ENCODE peak calls at places on chromosomes 1 and 21, in seven cellular contexts. O is activated CD8-positive, alpha-beta T cell treated with anti-CD3 and anti-CD28 coated beads, Interleukin-2, amount 10 ng/mL, durations not matched to agents 7 days and 5 days; R is GM12864; H is AG10803; D is renal cortical epithelial cell; B is EH; C is DMS153. Q is an unnamed sample.

GRCh38 chr1:119452085-119452484 is 37.1 kb downstream of the HSD3B2 start:
- DNase-seq in O (no peak), R (no peak), H (no peak), D (no peak), B (no peak), C (no peak), Q (no peak)

GRCh38 chr1:185397183-185397582 is 80.1 kb upstream of the IVNS1ABP start:
- DNase-seq in O (no peak), R (no peak), H (no peak), D (no peak), B (no peak), C (no peak), Q (no peak)

GRCh38 chr1:88730132-88730675 is 46.1 kb downstream of the PKN2 start:
- DNase-seq in O (no peak), R (no peak), H (no peak), D (no peak), B (no peak), C (no peak), Q (no peak)

GRCh38 chr1:204478921-204479320 is 15.7 kb downstream of the PIK3C2B start:
- DNase-seq in O (no peak), R (no peak), H (no peak), D (no peak), B (no peak), C (no peak), Q (no peak)

GRCh38 chr21:34545079-34545884 is 33.3 kb upstream of the KCNE1 start:
- DNase-seq in O (no peak), R (peak), H (peak), D (peak), B (peak), C (no peak), Q (peak)

GRCh38 chr1:77975386-77975785 is 3.5 kb downstream of the FUBP1 start:
- DNase-seq in O (no peak), R (no peak), H (peak), D (peak), B (peak), C (no peak), Q (peak)

GRCh38 chr21:38610573-38611251 is 112.4 kb upstream of the ERG start:
- DNase-seq in O (no peak), R (no peak), H (no peak), D (no peak), B (no peak), C (no peak), Q (no peak)

GRCh38 chr1:33348194-33348593 is 27.3 kb upstream of the A3GALT2 start:
- DNase-seq in O (no peak), R (no peak), H (peak), D (peak), B (peak), C (no peak), Q (peak)

GRCh38 chr21:44930543-44930981 is 9.3 kb upstream of the SLX9 start:
- DNase-seq in O (peak), R (no peak), H (peak), D (no peak), B (no peak), C (no peak), Q (peak)

GRCh38 chr1:1168451-1169411 is 4.9 kb upstream of the TTLL10 start:
- DNase-seq in O (no peak), R (no peak), H (no peak), D (no peak), B (no peak), C (no peak), Q (no peak)

GRCh38 chr21:15301736-15302135 is 236.9 kb upstream of the NRIP1 start:
- DNase-seq in O (no peak), R (no peak), H (no peak), D (peak), B (no peak), C (peak), Q (no peak)

GRCh38 chr1:101356604-101357443 is 120.0 kb downstream of the S1PR1 start:
- DNase-seq in O (no peak), R (no peak), H (no peak), D (no peak), B (no peak), C (no peak), Q (no peak)

GRCh38 chr1:3271866-3272265 is 182.6 kb upstream of the ARHGEF16 start:
- DNase-seq in O (no peak), R (no peak), H (no peak), D (no peak), B (no peak), C (no peak), Q (no peak)